ENCODE peak calls at places on chromosomes 3 and 15, in seven cellular contexts. P is stimulated activated CD4-positive, alpha-beta T cell treated with anti-CD3 and anti-CD28 coated beads, Interleukin-15, amount 100 ng/mL, for 1 hour; J is fibroblast of the aortic adventitia; T is CD8-positive, alpha-beta memory T cell; Z is CD4-positive, alpha-beta T cell; U is left ventricle myocardium superior; O is C1 segment of cervical spinal cord. F is an unnamed sample.

GRCh38 chr3:30586806-30587486 is 19.5 kb upstream of the TGFBR2 start:
- DNase-seq in O (no peak), P (no peak), T (no peak), U (no peak), J (peak; percentile 24), Z (no peak), F (no peak)

GRCh38 chr3:189142527-189142926 is 29.2 kb upstream of the TPRG1 start:
- DNase-seq in U (no peak), O (no peak), T (peak; percentile 18), J (no peak), P (no peak), Z (peak; percentile 5), F (no peak)

GRCh38 chr3:13065727-13066126 is 7.5 kb downstream of the IQSEC1 start:
- DNase-seq in T (no peak), Z (no peak), P (no peak), J (no peak), O (no peak), U (no peak), F (no peak)

GRCh38 chr3:157190242-157190876 is 30.4 kb upstream of the CCNL1 start:
- DNase-seq in U (no peak), P (no peak), O (no peak), Z (no peak), J (no peak), T (no peak), F (no peak)

GRCh38 chr3:178067721-178068120 is 468.5 kb upstream of the KCNMB2 start:
- DNase-seq in P (no peak), T (no peak), U (no peak), O (no peak), J (peak; percentile 84), Z (no peak), F (no peak)

GRCh38 chr3:139378587-139378986 is 10.9 kb downstream of the COPB2 start:
- DNase-seq in J (no peak), Z (no peak), O (no peak), U (no peak), T (no peak), P (no peak), F (no peak)

GRCh38 chr3:170809021-170809974 is 60.7 kb downstream of the RPL22L1 start:
- DNase-seq in J (peak; percentile 89), T (no peak), U (no peak), P (no peak), O (peak; percentile 11), Z (no peak), F (no peak)

GRCh38 chr15:60838206-60838605 is 359.3 kb upstream of the ICE2 start:
- DNase-seq in T (no peak), U (no peak), P (no peak), O (no peak), Z (no peak), J (no peak), F (no peak)

GRCh38 chr3:9067352-9067975 is 104.2 kb upstream of the RAD18 start:
- DNase-seq in O (peak; percentile 27), P (no peak), U (no peak), T (no peak), Z (no peak), J (peak; percentile 79), F (no peak)

GRCh38 chr3:127150915-127151564 is 41.9 kb upstream of the PRR23E start:
- DNase-seq in U (no peak), J (no peak), Z (no peak), P (no peak), O (no peak), T (no peak), F (no peak)

GRCh38 chr3:106862067-106862466 is 515.2 kb upstream of the CCDC54 start:
- DNase-seq in P (no peak), Z (no peak), U (no peak), O (no peak), J (peak; percentile 85), T (no peak), F (no peak)

GRCh38 chr3:182357928-182358327 is 435.4 kb upstream of the ATP11B start:
- DNase-seq in O (no peak), Z (no peak), P (no peak), U (no peak), J (no peak), T (no peak), F (no peak)

GRCh38 chr3:128879991-128880390 is 571 bp downstream of the ACAD9 start:
- DNase-seq in U (no peak), T (no peak), J (no peak), O (no peak), P (no peak), Z (no peak), F (no peak)

GRCh38 chr3:45413172-45413765 is 24.9 kb downstream of the LARS2 start:
- DNase-seq in T (no peak), P (no peak), O (no peak), Z (no peak), J (no peak), U (no peak), F (no peak)

GRCh38 chr3:14117468-14118399 is 6.9 kb downstream of the CHCHD4 start:
- DNase-seq in T (no peak), O (no peak), P (no peak), J (no peak), U (no peak), Z (no peak), F (no peak)

GRCh38 chr3:84692261-84692660 is 266.5 kb upstream of the CADM2 start:
- DNase-seq in O (no peak), P (no peak), U (no peak), J (no peak), T (no peak), Z (no peak), F (no peak)

GRCh38 chr3:140093742-140094141 is 158.8 kb downstream of the CLSTN2 start:
- DNase-seq in Z (no peak), O (no peak), T (no peak), J (peak; percentile 68), U (peak; percentile 34), P (no peak), F (no peak)

GRCh38 chr3:66101901-66102300 is 63.2 kb upstream of the MAGI1 start:
- DNase-seq in O (no peak), T (no peak), Z (no peak), U (no peak), P (no peak), J (no peak), F (no peak)

GRCh38 chr3:69531975-69532827 is 146.3 kb upstream of the FRMD4B start:
- DNase-seq in O (no peak), T (no peak), U (no peak), P (no peak), Z (no peak), J (no peak), F (no peak)

GRCh38 chr3:122691195-122691594 is 10.6 kb downstream of the PARP14 start:
- DNase-seq in P (no peak), Z (no peak), U (no peak), J (peak; percentile 57), O (no peak), T (no peak), F (no peak)

GRCh38 chr15:64149424-64150235 is 1.9 kb upstream of the SNX22 start:
- DNase-seq in Z (no peak), O (peak; percentile 46), P (no peak), J (no peak), U (no peak), T (no peak), F (no peak)

F was measured in T-cell.